ENCODE peak calls at places on chromosomes 1 and 21, in five cellular contexts. O, Z, E, H and R are unnamed samples.

GRCh38 chr1:8410791-8411190 is 92.9 kb downstream of the SLC45A1 start:
- DNase-seq in E (no peak), Z (no peak), H (peak; percentile 55), O (no peak), R (no peak)

GRCh38 chr1:34162852-34163766 is 1.9 kb downstream of the CSMD2 start:
- DNase-seq in O (peak; percentile 8), E (peak; percentile 15), H (peak; percentile 74), Z (peak; percentile 12), R (peak; percentile 24)

GRCh38 chr1:160367516-160367900 is 637 bp downstream of the NHLH1 start:
- DNase-seq in H (no peak), Z (no peak), E (no peak), O (no peak), R (no peak)

GRCh38 chr1:42765832-42766722 is 751 bp downstream of the P3H1 start:
- DNase-seq in O (no peak), H (peak; percentile 83), Z (peak; percentile 21), E (peak; percentile 60), R (peak; percentile 52)

GRCh38 chr1:64956733-64957441 is 9.5 kb downstream of the JAK1 start:
- DNase-seq in H (no peak), Z (peak; percentile 16), E (no peak), O (no peak), R (no peak)

GRCh38 chr1:50978852-50979781 is 9.1 kb downstream of the CDKN2C start:
- DNase-seq in H (no peak), Z (peak; percentile 73), E (no peak), O (no peak), R (peak; percentile 16)

GRCh38 chr1:181846681-181847080 is 214.8 kb downstream of the ZNF648 start:
- DNase-seq in H (no peak), Z (no peak), O (no peak), E (no peak), R (no peak)

GRCh38 chr1:15870421-15870820 is 22.9 kb downstream of the SPEN start:
- DNase-seq in Z (no peak), E (no peak), O (no peak), H (peak; percentile 33), R (no peak)

GRCh38 chr1:36217667-36218066 is 6.6 kb upstream of the THRAP3 start:
- DNase-seq in O (no peak), E (peak; percentile 27), Z (peak; percentile 18), H (peak; percentile 48), R (no peak)

GRCh38 chr21:44874497-44875331 is 1.2 kb upstream of the PTTG1IP start:
- DNase-seq in Z (peak; percentile 43), O (no peak), E (peak; percentile 37), H (no peak), R (no peak)

GRCh38 chr1:178653091-178653490 is 72.0 kb upstream of the RALGPS2 start:
- DNase-seq in O (no peak), E (peak; percentile 70), Z (peak; percentile 92), H (peak; percentile 49), R (no peak)

GRCh38 chr1:46522184-46522968 is 29.1 kb downstream of the KNCN start:
- DNase-seq in E (peak; percentile 74), H (peak; percentile 45), O (no peak), Z (peak; percentile 37), R (no peak)

GRCh38 chr1:4745560-4745959 is 91.2 kb downstream of the AJAP1 start:
- DNase-seq in Z (no peak), E (no peak), O (no peak), H (no peak), R (no peak)

GRCh38 chr1:61337981-61338848 is 255.9 kb downstream of the NFIA start:
- DNase-seq in E (peak; percentile 94), Z (peak; percentile 62), H (peak; percentile 75), O (peak; percentile 74), R (peak; percentile 50)

GRCh38 chr1:244836135-244836521 is 670 bp downstream of the COX20 start:
- DNase-seq in H (peak; percentile 47), Z (peak; percentile 48), E (peak; percentile 48), O (no peak), R (no peak)

GRCh38 chr1:151368000-151368744 is 4.3 kb downstream of the SELENBP1 start:
- DNase-seq in Z (no peak), O (no peak), H (peak; percentile 35), E (no peak), R (no peak)

GRCh38 chr21:44011774-44012473 is at the start of gene TRAPPC10:
- DNase-seq in H (peak; percentile 80), Z (peak; percentile 83), E (peak; percentile 85), O (peak; percentile 67), R (peak; percentile 89)

GRCh38 chr1:150006881-150007401 is 3.6 kb downstream of the OTUD7B start:
- DNase-seq in O (no peak), Z (no peak), H (peak; percentile 76), E (peak; percentile 43), R (no peak)

GRCh38 chr1:219478811-219479210 is 134.1 kb downstream of the ZC3H11B start:
- DNase-seq in Z (no peak), H (no peak), E (no peak), O (no peak), R (no peak)

GRCh38 chr1:222247081-222247480 is 300.8 kb downstream of the HHIPL2 start:
- DNase-seq in Z (no peak), E (no peak), O (no peak), H (no peak), R (no peak)

GRCh38 chr1:207918571-207918970 is 7.6 kb upstream of the CD34 start:
- DNase-seq in H (no peak), Z (no peak), O (no peak), E (no peak), R (no peak)

GRCh38 chr1:236489710-236490377 is 33.9 kb upstream of the LGALS8 start:
- DNase-seq in O (no peak), H (peak; percentile 55), E (peak; percentile 41), Z (peak; percentile 68), R (no peak)

GRCh38 chr1:24966121-24966723 is 36.1 kb upstream of the RUNX3 start:
- DNase-seq in Z (no peak), H (no peak), O (no peak), E (no peak), R (no peak)

GRCh38 chr1:44112486-44112885 is 6.1 kb upstream of the KLF17 start:
- DNase-seq in Z (no peak), H (peak; percentile 13), E (no peak), O (no peak), R (no peak)

GRCh38 chr1:167298328-167298727 is 77.6 kb downstream of the POU2F1 start:
- DNase-seq in H (no peak), O (no peak), Z (no peak), E (no peak), R (no peak)

GRCh38 chr1:113168946-113169345 is 95.9 kb downstream of the LRIG2 start:
- DNase-seq in E (no peak), Z (no peak), O (no peak), H (no peak), R (no peak)

GRCh38 chr1:155912056-155912536 is 947 bp upstream of the RIT1 start:
- DNase-seq in H (no peak), E (peak; percentile 23), Z (no peak), O (no peak), R (no peak)

GRCh38 chr21:40846566-40847411 is at the start of gene DSCAM:
- DNase-seq in E (peak; percentile 50), O (no peak), H (no peak), Z (no peak), R (no peak)
- H3K4me3 ChIP-seq in E (peak within 1 kb of the TSS; percentile 78), O (no peak within 1 kb of the TSS), H (peak within 1 kb of the TSS; percentile 31), Z (no peak within 1 kb of the TSS), R (no peak within 1 kb of the TSS)

GRCh38 chr1:116574581-116575291 is 3.9 kb upstream of the CD58 start:
- DNase-seq in Z (peak; percentile 68), E (peak; percentile 39), H (peak; percentile 65), O (no peak), R (peak; percentile 59)
- H3K4me3 ChIP-seq in Z (no peak overlapping the region), E (no peak overlapping the region), H (no peak overlapping the region), O (no peak overlapping the region), R (no peak overlapping the region)

GRCh38 chr21:42306366-42307035 is 8.7 kb downstream of the TFF3 start:
- DNase-seq in Z (no peak), O (no peak), H (no peak), E (no peak), R (no peak)
- H3K4me3 ChIP-seq in Z (no peak overlapping the region), O (no peak overlapping the region), H (no peak overlapping the region), E (no peak overlapping the region), R (no peak overlapping the region)

DNA sequence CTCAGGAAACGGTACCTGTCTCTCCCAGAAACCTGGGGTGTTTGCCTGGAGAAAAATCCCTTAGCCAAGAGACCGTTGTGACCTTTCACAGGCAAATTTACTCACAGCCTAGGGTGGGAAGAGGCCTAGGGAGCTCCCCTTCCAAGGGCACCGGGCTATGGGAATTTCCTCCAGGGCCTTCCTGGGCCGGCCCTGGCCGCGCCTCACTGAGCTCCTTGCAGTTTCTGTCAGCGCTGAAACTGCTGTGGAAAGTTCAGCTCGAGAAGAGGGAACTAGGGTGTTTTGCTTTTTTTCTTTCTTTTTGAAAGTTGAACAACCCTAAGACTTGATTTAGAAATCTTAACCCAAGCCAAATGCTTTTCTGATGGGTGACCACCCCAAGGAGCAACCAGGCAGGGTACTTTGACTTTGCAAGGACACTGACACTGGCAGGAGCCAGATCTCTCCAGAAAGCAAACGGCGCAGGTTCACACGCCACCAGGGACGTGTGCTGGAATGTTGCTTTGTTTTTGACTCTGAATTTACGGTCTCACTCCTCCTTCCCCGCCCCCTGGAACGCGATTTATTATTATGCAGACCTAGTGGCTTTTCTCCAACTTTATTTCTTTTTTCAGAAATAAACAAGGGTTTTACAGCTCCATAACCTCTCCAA is 229.6 kb upstream of the JUN start:
- DNase-seq in O (peak; percentile 23), H (peak; percentile 36), E (peak; percentile 81), Z (peak; percentile 58), R (no peak)
- H3K4me3 ChIP-seq in O (peak overlapping the region; percentile 36), H (peak overlapping the region; percentile 6), E (no peak overlapping the region), Z (no peak overlapping the region), R (no peak overlapping the region)